ENCODE peak calls at places on chromosomes 13 and 19, in nine cellular contexts. One of them, this sample, is unnamed.

GRCh38 chr13:65454403-65454802 is 1775.7 kb downstream of the PCDH9 start:
- DNase-seq in heart left ventricle: no peak
- DNase-seq in adrenal gland: no peak
- DNase-seq in fibroblast of lung: no peak
- DNase-seq in MM.1S: peak
- DNase-seq in IMR-90: no peak
- DNase-seq in ovary: no peak
- DNase-seq in GM23248: no peak
- DNase-seq in sigmoid colon: no peak
- DNase-seq in this sample: no peak

GRCh38 chr13:41827507-41828213 is 133.2 kb downstream of the VWA8 start:
- DNase-seq in heart left ventricle: no peak
- DNase-seq in adrenal gland: peak
- DNase-seq in fibroblast of lung: peak
- DNase-seq in MM.1S: no peak
- DNase-seq in IMR-90: peak
- DNase-seq in ovary: no peak
- DNase-seq in GM23248: peak
- DNase-seq in sigmoid colon: no peak
- DNase-seq in this sample: no peak

GRCh38 chr13:94968040-94968756 is 255.9 kb upstream of the SOX21 start:
- DNase-seq in heart left ventricle: no peak
- DNase-seq in adrenal gland: no peak
- DNase-seq in fibroblast of lung: peak
- DNase-seq in MM.1S: no peak
- DNase-seq in IMR-90: no peak
- DNase-seq in ovary: peak
- DNase-seq in GM23248: peak
- DNase-seq in sigmoid colon: no peak
- DNase-seq in this sample: peak

GRCh38 chr19:19775891-19776205 is 42.9 kb upstream of the ZNF14 start:
- DNase-seq in heart left ventricle: no peak
- DNase-seq in adrenal gland: no peak
- DNase-seq in fibroblast of lung: no peak
- DNase-seq in MM.1S: peak
- DNase-seq in IMR-90: no peak
- DNase-seq in ovary: no peak
- DNase-seq in GM23248: no peak
- DNase-seq in sigmoid colon: no peak
- DNase-seq in this sample: no peak

GRCh38 chr19:15702590-15702930 is 25.3 kb upstream of the OR10H2 start:
- DNase-seq in heart left ventricle: peak
- DNase-seq in adrenal gland: peak
- DNase-seq in fibroblast of lung: peak
- DNase-seq in MM.1S: peak
- DNase-seq in IMR-90: no peak
- DNase-seq in ovary: peak
- DNase-seq in GM23248: peak
- DNase-seq in sigmoid colon: peak
- DNase-seq in this sample: peak

GRCh38 chr13:45238945-45239795 is 38.3 kb upstream of the KCTD4 start:
- DNase-seq in heart left ventricle: no peak
- DNase-seq in adrenal gland: no peak
- DNase-seq in fibroblast of lung: peak
- DNase-seq in MM.1S: no peak
- DNase-seq in IMR-90: peak
- DNase-seq in ovary: no peak
- DNase-seq in GM23248: peak
- DNase-seq in sigmoid colon: no peak
- DNase-seq in this sample: no peak

GRCh38 chr13:30042272-30042671 is 191.9 kb upstream of the UBL3 start:
- DNase-seq in heart left ventricle: no peak
- DNase-seq in adrenal gland: no peak
- DNase-seq in fibroblast of lung: no peak
- DNase-seq in MM.1S: no peak
- DNase-seq in IMR-90: no peak
- DNase-seq in ovary: no peak
- DNase-seq in GM23248: no peak
- DNase-seq in sigmoid colon: no peak
- DNase-seq in this sample: no peak

GRCh38 chr19:18999896-19000620 is 33.3 kb downstream of the SUGP2 start:
- DNase-seq in heart left ventricle: no peak
- DNase-seq in adrenal gland: no peak
- DNase-seq in fibroblast of lung: no peak
- DNase-seq in MM.1S: no peak
- DNase-seq in IMR-90: peak
- DNase-seq in ovary: no peak
- DNase-seq in GM23248: peak
- DNase-seq in sigmoid colon: no peak
- DNase-seq in this sample: peak

GRCh38 chr19:30069535-30070197 is 127.6 kb downstream of the URI1 start:
- DNase-seq in heart left ventricle: no peak
- DNase-seq in adrenal gland: no peak
- DNase-seq in fibroblast of lung: no peak
- DNase-seq in MM.1S: no peak
- DNase-seq in IMR-90: no peak
- DNase-seq in ovary: no peak
- DNase-seq in GM23248: no peak
- DNase-seq in sigmoid colon: peak
- DNase-seq in this sample: no peak

GRCh38 chr13:75607447-75607846 is 28.7 kb upstream of the LMO7 start:
- DNase-seq in heart left ventricle: no peak
- DNase-seq in adrenal gland: no peak
- DNase-seq in fibroblast of lung: no peak
- DNase-seq in MM.1S: no peak
- DNase-seq in IMR-90: no peak
- DNase-seq in ovary: no peak
- DNase-seq in GM23248: no peak
- DNase-seq in sigmoid colon: no peak
- DNase-seq in this sample: no peak

GRCh38 chr13:29479716-29480492 is 115.6 kb downstream of the SLC7A1 start:
- DNase-seq in heart left ventricle: no peak
- DNase-seq in adrenal gland: no peak
- DNase-seq in fibroblast of lung: peak
- DNase-seq in MM.1S: no peak
- DNase-seq in IMR-90: no peak
- DNase-seq in ovary: peak
- DNase-seq in GM23248: no peak
- DNase-seq in sigmoid colon: no peak
- DNase-seq in this sample: no peak

GRCh38 chr19:13843104-13843921 is 33.6 kb upstream of the NANOS3 start:
- DNase-seq in heart left ventricle: peak
- DNase-seq in adrenal gland: peak
- DNase-seq in fibroblast of lung: no peak
- DNase-seq in MM.1S: no peak
- DNase-seq in IMR-90: peak
- DNase-seq in ovary: peak
- DNase-seq in GM23248: peak
- DNase-seq in sigmoid colon: peak
- DNase-seq in this sample: peak

GRCh38 chr19:21322528-21322927 is 6.7 kb downstream of the ZNF708 start:
- DNase-seq in heart left ventricle: peak
- DNase-seq in adrenal gland: no peak
- DNase-seq in fibroblast of lung: no peak
- DNase-seq in MM.1S: no peak
- DNase-seq in IMR-90: no peak
- DNase-seq in ovary: no peak
- DNase-seq in GM23248: peak
- DNase-seq in sigmoid colon: no peak
- DNase-seq in this sample: peak

GRCh38 chr13:112643759-112644459 is 45.9 kb upstream of the ATP11A start:
- DNase-seq in heart left ventricle: no peak
- DNase-seq in adrenal gland: peak
- DNase-seq in fibroblast of lung: no peak
- DNase-seq in MM.1S: no peak
- DNase-seq in IMR-90: no peak
- DNase-seq in ovary: no peak
- DNase-seq in GM23248: no peak
- DNase-seq in sigmoid colon: no peak
- DNase-seq in this sample: no peak

GRCh38 chr13:30936920-30937319 is 4.5 kb downstream of the TEX26 start:
- DNase-seq in heart left ventricle: no peak
- DNase-seq in adrenal gland: no peak
- DNase-seq in fibroblast of lung: no peak
- DNase-seq in MM.1S: no peak
- DNase-seq in IMR-90: no peak
- DNase-seq in ovary: no peak
- DNase-seq in GM23248: no peak
- DNase-seq in sigmoid colon: no peak
- DNase-seq in this sample: no peak

GRCh38 chr13:26742691-26743358 is 17.8 kb downstream of the GPR12 start:
- DNase-seq in heart left ventricle: no peak
- DNase-seq in adrenal gland: no peak
- DNase-seq in fibroblast of lung: no peak
- DNase-seq in MM.1S: no peak
- DNase-seq in IMR-90: no peak
- DNase-seq in ovary: no peak
- DNase-seq in GM23248: no peak
- DNase-seq in sigmoid colon: no peak
- DNase-seq in this sample: no peak

GRCh38 chr19:4310247-4311121 is 6.1 kb downstream of the FSD1 start:
- DNase-seq in heart left ventricle: no peak
- DNase-seq in adrenal gland: peak
- DNase-seq in fibroblast of lung: no peak
- DNase-seq in MM.1S: no peak
- DNase-seq in IMR-90: no peak
- DNase-seq in ovary: no peak
- DNase-seq in GM23248: no peak
- DNase-seq in sigmoid colon: no peak
- DNase-seq in this sample: no peak

GRCh38 chr19:32041681-32042292 is 303.6 kb upstream of the ZNF507 start:
- DNase-seq in heart left ventricle: peak
- DNase-seq in adrenal gland: peak
- DNase-seq in fibroblast of lung: peak
- DNase-seq in MM.1S: peak
- DNase-seq in IMR-90: peak
- DNase-seq in ovary: peak
- DNase-seq in GM23248: peak
- DNase-seq in sigmoid colon: no peak
- DNase-seq in this sample: peak

GRCh38 chr19:49746206-49746958 is 16.7 kb downstream of the TSKS start:
- DNase-seq in heart left ventricle: peak
- DNase-seq in adrenal gland: peak
- DNase-seq in fibroblast of lung: peak
- DNase-seq in MM.1S: peak
- DNase-seq in IMR-90: no peak
- DNase-seq in ovary: peak
- DNase-seq in GM23248: peak
- DNase-seq in sigmoid colon: peak
- DNase-seq in this sample: peak

GRCh38 chr19:2675892-2676291 is 26.6 kb downstream of the GNG7 start:
- DNase-seq in heart left ventricle: no peak
- DNase-seq in adrenal gland: no peak
- DNase-seq in fibroblast of lung: no peak
- DNase-seq in MM.1S: no peak
- DNase-seq in IMR-90: no peak
- DNase-seq in ovary: no peak
- DNase-seq in GM23248: no peak
- DNase-seq in sigmoid colon: no peak
- DNase-seq in this sample: no peak

GRCh38 chr19:2680808-2681207 is 21.7 kb downstream of the GNG7 start:
- DNase-seq in heart left ventricle: no peak
- DNase-seq in adrenal gland: no peak
- DNase-seq in fibroblast of lung: no peak
- DNase-seq in MM.1S: no peak
- DNase-seq in IMR-90: no peak
- DNase-seq in ovary: no peak
- DNase-seq in GM23248: no peak
- DNase-seq in sigmoid colon: no peak
- DNase-seq in this sample: no peak

GRCh38 chr19:2683430-2683995 is 19.0 kb downstream of the GNG7 start:
- DNase-seq in heart left ventricle: no peak
- DNase-seq in adrenal gland: no peak
- DNase-seq in fibroblast of lung: no peak
- DNase-seq in MM.1S: no peak
- DNase-seq in IMR-90: no peak
- DNase-seq in ovary: no peak
- DNase-seq in GM23248: no peak
- DNase-seq in sigmoid colon: no peak
- DNase-seq in this sample: no peak

GRCh38 chr19:2679439-2679838 is 23.1 kb downstream of the GNG7 start:
- DNase-seq in heart left ventricle: no peak
- DNase-seq in adrenal gland: no peak
- DNase-seq in fibroblast of lung: no peak
- DNase-seq in MM.1S: no peak
- DNase-seq in IMR-90: no peak
- DNase-seq in ovary: no peak
- DNase-seq in GM23248: no peak
- DNase-seq in sigmoid colon: no peak
- DNase-seq in this sample: no peak

GRCh38 chr19:2678043-2678671 is 24.3 kb downstream of the GNG7 start:
- DNase-seq in heart left ventricle: no peak
- DNase-seq in adrenal gland: no peak
- DNase-seq in fibroblast of lung: no peak
- DNase-seq in MM.1S: no peak
- DNase-seq in IMR-90: no peak
- DNase-seq in ovary: no peak
- DNase-seq in GM23248: no peak
- DNase-seq in sigmoid colon: no peak
- DNase-seq in this sample: no peak
- H3K4me3 ChIP-seq in heart left ventricle: no peak
- H3K4me3 ChIP-seq in adrenal gland: no peak
- H3K4me3 ChIP-seq in fibroblast of lung: no peak
- H3K4me3 ChIP-seq in MM.1S: no peak
- H3K4me3 ChIP-seq in IMR-90: no peak
- H3K4me3 ChIP-seq in ovary: no peak
- H3K4me3 ChIP-seq in GM23248: no peak
- H3K4me3 ChIP-seq in sigmoid colon: no peak
- H3K4me3 ChIP-seq in this sample: no peak

GRCh38 chr13:109647699-109648098 is 138.7 kb downstream of the IRS2 start:
- DNase-seq in heart left ventricle: no peak
- DNase-seq in adrenal gland: no peak
- DNase-seq in fibroblast of lung: no peak
- DNase-seq in MM.1S: no peak
- DNase-seq in IMR-90: no peak
- DNase-seq in ovary: no peak
- DNase-seq in GM23248: no peak
- DNase-seq in sigmoid colon: no peak
- DNase-seq in this sample: no peak
- H3K27ac ChIP-seq in heart left ventricle: no peak
- H3K27ac ChIP-seq in adrenal gland: no peak
- H3K27ac ChIP-seq in fibroblast of lung: no peak
- H3K27ac ChIP-seq in MM.1S: no peak
- H3K27ac ChIP-seq in IMR-90: no peak
- H3K27ac ChIP-seq in ovary: no peak
- H3K27ac ChIP-seq in GM23248: no peak
- H3K27ac ChIP-seq in sigmoid colon: no peak
- H3K27ac ChIP-seq in this sample: no peak

GRCh38 chr19:979318-979741 is 4.8 kb upstream of the WDR18 start:
- DNase-seq in heart left ventricle: no peak
- DNase-seq in adrenal gland: no peak
- DNase-seq in fibroblast of lung: no peak
- DNase-seq in MM.1S: no peak
- DNase-seq in IMR-90: no peak
- DNase-seq in ovary: no peak
- DNase-seq in GM23248: no peak
- DNase-seq in sigmoid colon: no peak
- DNase-seq in this sample: no peak
- H3K4me3 ChIP-seq in heart left ventricle: no peak
- H3K4me3 ChIP-seq in adrenal gland: no peak
- H3K4me3 ChIP-seq in fibroblast of lung: no peak
- H3K4me3 ChIP-seq in MM.1S: no peak
- H3K4me3 ChIP-seq in IMR-90: no peak
- H3K4me3 ChIP-seq in ovary: no peak
- H3K4me3 ChIP-seq in GM23248: no peak
- H3K4me3 ChIP-seq in sigmoid colon: no peak
- H3K4me3 ChIP-seq in this sample: no peak

GRCh38 chr19:42424712-42425131 is 2.5 kb downstream of the LIPE start:
- DNase-seq in heart left ventricle: peak
- DNase-seq in adrenal gland: no peak
- DNase-seq in fibroblast of lung: no peak
- DNase-seq in MM.1S: no peak
- DNase-seq in IMR-90: no peak
- DNase-seq in ovary: peak
- DNase-seq in GM23248: no peak
- DNase-seq in sigmoid colon: peak
- DNase-seq in this sample: peak
- H3K27ac ChIP-seq in heart left ventricle: no peak
- H3K27ac ChIP-seq in adrenal gland: no peak
- H3K27ac ChIP-seq in fibroblast of lung: no peak
- H3K27ac ChIP-seq in MM.1S: no peak
- H3K27ac ChIP-seq in IMR-90: no peak
- H3K27ac ChIP-seq in ovary: no peak
- H3K27ac ChIP-seq in GM23248: no peak
- H3K27ac ChIP-seq in sigmoid colon: no peak
- H3K27ac ChIP-seq in this sample: no peak